ENCODE peak calls at places on chromosomes 3 and 15, in seven cellular contexts. I, J, N, Q, P, U and G are unnamed samples.

GRCh38 chr15:72319360-72319984 is 485 bp downstream of the CELF6 start:
- DNase-seq in I (peak; percentile 68), J (no peak), N (peak; percentile 75), Q (peak; percentile 80), P (peak; percentile 84), U (no peak), G (peak; percentile 58)

GRCh38 chr15:70605606-70606410 is 157.6 kb downstream of the UACA start:
- DNase-seq in I (peak; percentile 92), J (peak; percentile 42), N (peak; percentile 82), Q (no peak), P (peak; percentile 95), U (peak; percentile 65), G (peak; percentile 34)

GRCh38 chr15:74826372-74826819 is at the start of gene CPLX3:
- DNase-seq in I (no peak), J (no peak), N (peak; percentile 34), Q (no peak), P (no peak), U (peak; percentile 62), G (peak; percentile 50)

GRCh38 chr3:177830411-177830849 is 633.1 kb upstream of the TBL1XR1 start:
- DNase-seq in I (peak; percentile 84), J (no peak), N (no peak), Q (no peak), P (no peak), U (no peak), G (no peak)

GRCh38 chr3:136334209-136334608 is 84.1 kb downstream of the PCCB start:
- DNase-seq in I (no peak), J (no peak), N (no peak), Q (no peak), P (no peak), U (no peak), G (no peak)

GRCh38 chr15:78804391-78804792 is 6.9 kb downstream of the ADAMTS7 start:
- DNase-seq in I (no peak), J (no peak), N (no peak), Q (no peak), P (no peak), U (no peak), G (no peak)

GRCh38 chr3:182388506-182388905 is 404.8 kb upstream of the ATP11B start:
- DNase-seq in I (no peak), J (no peak), N (no peak), Q (no peak), P (no peak), U (no peak), G (no peak)

GRCh38 chr3:146200461-146201220 is 39.7 kb upstream of the PLOD2 start:
- DNase-seq in I (no peak), J (no peak), N (no peak), Q (no peak), P (no peak), U (no peak), G (no peak)

GRCh38 chr3:172615296-172615695 is 92.1 kb upstream of the TNFSF10 start:
- DNase-seq in I (no peak), J (no peak), N (no peak), Q (no peak), P (no peak), U (no peak), G (no peak)

GRCh38 chr15:99158626-99159412 is 53.9 kb downstream of the SYNM start:
- DNase-seq in I (no peak), J (no peak), N (no peak), Q (no peak), P (no peak), U (no peak), G (no peak)

GRCh38 chr3:37968784-37969600 is 21.6 kb upstream of the VILL start:
- DNase-seq in I (no peak), J (no peak), N (no peak), Q (no peak), P (no peak), U (no peak), G (no peak)

GRCh38 chr3:8938021-8938420 is 25.3 kb downstream of the RAD18 start:
- DNase-seq in I (no peak), J (peak; percentile 45), N (no peak), Q (no peak), P (no peak), U (no peak), G (no peak)

DNA sequence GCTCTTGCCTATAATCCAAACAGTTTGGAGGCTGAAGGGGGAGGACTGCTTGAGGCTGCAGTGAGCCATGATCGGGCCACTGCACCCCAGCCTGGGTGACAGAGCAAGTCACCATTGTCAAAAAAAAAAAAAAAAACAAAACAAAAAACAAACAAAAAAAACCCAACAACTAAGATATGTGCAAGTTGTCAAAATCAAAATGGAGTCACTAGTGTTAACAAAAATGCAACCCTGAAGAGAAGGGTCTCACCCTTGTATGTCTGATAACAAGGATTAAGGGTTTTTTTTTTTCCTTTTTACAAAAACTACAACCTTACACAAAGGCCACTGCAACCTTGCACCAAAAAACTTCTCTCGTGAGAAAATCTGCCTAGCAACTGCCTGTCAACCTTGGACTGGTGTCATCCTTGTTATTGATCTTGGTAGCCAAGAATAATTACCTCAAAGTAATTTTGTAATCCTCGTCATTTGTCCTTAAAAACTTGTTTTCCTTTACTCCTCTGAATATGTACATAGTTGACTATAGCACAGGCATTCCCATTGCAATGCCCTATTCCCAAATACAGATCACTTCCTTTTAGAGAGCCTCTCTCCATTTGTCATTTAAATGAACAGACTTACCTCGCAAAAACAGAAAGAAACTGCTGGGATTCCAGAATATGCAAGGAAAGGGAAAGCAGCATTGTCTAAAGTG is 24.1 kb downstream of the TFRC start:
- DNase-seq in I (no peak), J (no peak), N (no peak), Q (no peak), P (no peak), U (no peak), G (no peak)
- TF ChIP-seq POLR2AphosphoS5 in I (no peak), J (no peak), N (no peak), Q (no peak), P (no peak), U (no peak), G (no peak)

DNA sequence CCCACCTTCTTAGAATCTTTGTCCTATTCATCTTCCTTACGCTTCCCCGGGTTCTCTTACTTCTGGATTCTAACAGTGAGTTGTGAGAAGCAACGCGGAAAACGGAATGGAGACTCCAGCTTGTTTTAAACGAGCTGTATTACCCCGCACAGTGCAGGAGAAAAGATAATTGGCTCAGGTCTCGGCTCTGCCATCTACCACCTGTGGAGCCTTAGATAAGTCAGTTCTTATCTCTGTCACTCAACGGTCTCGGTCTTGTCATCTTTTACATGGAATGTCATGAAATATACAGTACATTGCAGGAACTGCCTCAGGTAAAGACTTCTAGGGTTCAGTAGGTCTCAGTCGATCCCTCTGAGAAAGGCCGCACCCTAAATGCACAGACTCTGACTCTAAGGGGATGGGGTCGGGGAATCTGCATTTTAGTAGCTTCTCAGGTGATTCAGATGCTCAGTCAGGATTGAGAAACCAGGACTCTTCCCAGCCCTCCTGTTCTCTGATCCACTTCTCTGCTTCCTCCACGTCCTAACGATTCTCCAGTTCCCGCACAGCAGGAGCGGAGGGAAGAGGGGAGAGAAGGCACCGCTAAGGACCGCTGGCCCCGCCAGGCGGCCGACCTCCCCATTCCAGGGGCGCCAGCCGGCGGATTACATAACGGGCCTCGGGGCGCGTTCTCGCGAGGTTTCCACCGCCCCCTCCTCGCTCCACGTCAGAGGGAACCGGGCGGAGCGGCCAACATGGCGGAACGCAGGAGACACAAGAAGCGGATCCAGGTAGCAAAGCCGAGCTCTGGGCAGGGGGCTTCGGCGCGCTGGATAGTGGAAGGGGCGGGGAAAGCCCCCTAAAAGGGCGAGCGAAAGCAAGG is at the start of gene SEC62:
- DNase-seq in I (peak; percentile 97), J (peak; percentile 81), N (peak; percentile 96), Q (peak; percentile 97), P (peak; percentile 99), U (peak; percentile 96), G (peak; percentile 96)
- TF ChIP-seq EP300 in I (no peak), J (no peak), N (no peak), Q (no peak), P (no peak), U (no peak), G (no peak)

DNA sequence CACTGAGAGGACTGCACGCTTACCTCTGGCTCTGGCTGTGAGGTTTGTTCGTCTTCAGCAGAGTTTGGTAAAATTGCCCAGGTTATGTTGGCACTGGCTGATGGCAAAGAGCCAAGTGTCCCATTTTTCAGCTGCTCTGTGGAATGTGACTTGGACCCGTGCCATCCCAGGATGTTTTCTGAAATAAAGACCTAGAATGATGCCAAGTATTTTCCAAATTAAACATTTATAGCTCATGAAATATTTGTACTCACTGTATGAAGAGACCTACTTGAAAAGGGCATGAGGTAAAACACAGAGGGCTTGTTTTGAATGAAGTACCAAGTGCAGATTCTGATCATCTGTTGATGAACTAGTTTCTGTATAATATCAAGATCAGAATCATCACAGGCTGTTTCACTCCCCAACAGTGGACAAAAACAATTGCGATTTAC is 200.5 kb downstream of the STT3B start:
- DNase-seq in I (no peak), J (no peak), N (peak; percentile 65), Q (no peak), P (no peak), U (peak; percentile 25), G (no peak)
- TF ChIP-seq POLR2AphosphoS5 in I (no peak), J (no peak), N (no peak), Q (no peak), P (no peak), U (no peak), G (no peak)

GRCh38 chr3:5324780-5325179 is 137.3 kb downstream of the EDEM1 start:
- DNase-seq in I (no peak), J (no peak), N (no peak), Q (no peak), P (no peak), U (no peak), G (no peak)

GRCh38 chr3:5317572-5317971 is 130.1 kb downstream of the EDEM1 start:
- DNase-seq in I (no peak), J (peak; percentile 50), N (no peak), Q (no peak), P (no peak), U (no peak), G (no peak)

GRCh38 chr3:5321941-5322340 is 134.4 kb downstream of the EDEM1 start:
- DNase-seq in I (no peak), J (no peak), N (no peak), Q (no peak), P (no peak), U (no peak), G (no peak)
- TF ChIP-seq EP300 in I (no peak), J (no peak), N (no peak), Q (no peak), P (no peak), U (no peak), G (no peak)

GRCh38 chr3:190060401-190060800 is 60.3 kb downstream of the P3H2 start:
- DNase-seq in I (no peak), J (no peak), N (no peak), Q (no peak), P (no peak), U (no peak), G (no peak)

GRCh38 chr3:190065204-190065603 is 55.5 kb downstream of the P3H2 start:
- DNase-seq in I (no peak), J (no peak), N (no peak), Q (no peak), P (no peak), U (no peak), G (no peak)

GRCh38 chr3:190059242-190059590 is 61.5 kb downstream of the P3H2 start:
- DNase-seq in I (no peak), J (no peak), N (no peak), Q (no peak), P (no peak), U (no peak), G (no peak)

GRCh38 chr3:190063490-190063889 is 57.2 kb downstream of the P3H2 start:
- DNase-seq in I (no peak), J (no peak), N (no peak), Q (no peak), P (no peak), U (no peak), G (no peak)

GRCh38 chr3:190064112-190064511 is 56.6 kb downstream of the P3H2 start:
- DNase-seq in I (no peak), J (no peak), N (peak; percentile 25), Q (no peak), P (no peak), U (no peak), G (peak; percentile 11)
- TF ChIP-seq POLR2AphosphoS5 in I (no peak), J (no peak), N (no peak), Q (no peak), P (no peak), U (no peak), G (peak; percentile 28)